ENCODE peak calls at places on chromosomes 6 and 20, in eight cellular contexts. V is left lobe of liver; U is AG08396; Q is foreskin fibroblast; K is ELF-1; S is adrenal gland; O is mesenchymal stem cell; G is stimulated activated CD4-positive, alpha-beta T cell treated with anti-CD3 and anti-CD28 coated beads, TNF-alpha, amount 100 ng/mL, for 24 hours. C is an unnamed sample.
A peak's percentile ranks its signal among the peaks of the same experiment; 100 is the strongest.

GRCh38 chr6:44775121-44775520 is 387.6 kb downstream of the CDC5L start:
- DNase-seq in V (no peak), U (no peak), Q (no peak), K (no peak), S (no peak), O (no peak), G (no peak), C (no peak)

GRCh38 chr6:14770572-14770971 is 475.3 kb upstream of the JARID2 start:
- DNase-seq in V (no peak), U (peak; percentile 62), Q (peak; percentile 69), K (no peak), S (no peak), O (peak; percentile 92), G (no peak), C (no peak)

GRCh38 chr20:37850724-37851123 is 52.2 kb upstream of the VSTM2L start:
- DNase-seq in V (no peak), U (no peak), Q (peak; percentile 23), K (no peak), S (no peak), O (no peak), G (no peak), C (no peak)

GRCh38 chr6:25717856-25718740 is 36.4 kb upstream of the SLC17A4 start:
- DNase-seq in V (no peak), U (peak; percentile 16), Q (peak; percentile 65), K (no peak), S (no peak), O (peak; percentile 29), G (no peak), C (no peak)

GRCh38 chr6:150143521-150144293 is 863 bp downstream of the PPP1R14C start:
- DNase-seq in V (no peak), U (no peak), Q (peak; percentile 12), K (no peak), S (no peak), O (no peak), G (peak; percentile 2), C (no peak)

GRCh38 chr20:59775221-59776055 is 158.0 kb downstream of the SYCP2 start:
- DNase-seq in V (peak; percentile 33), U (no peak), Q (no peak), K (no peak), S (no peak), O (no peak), G (no peak), C (peak; percentile 24)

GRCh38 chr6:63964347-63964746 is 328.7 kb downstream of the PHF3 start:
- DNase-seq in V (no peak), U (no peak), Q (no peak), K (no peak), S (no peak), O (no peak), G (no peak), C (no peak)

GRCh38 chr6:35231563-35231962 is 17.8 kb downstream of the SCUBE3 start:
- DNase-seq in V (no peak), U (no peak), Q (no peak), K (no peak), S (no peak), O (no peak), G (no peak), C (no peak)

GRCh38 chr6:38599966-38600550 is 39.7 kb downstream of the BTBD9 start:
- DNase-seq in V (no peak), U (no peak), Q (no peak), K (no peak), S (no peak), O (peak; percentile 24), G (no peak), C (no peak)

GRCh38 chr6:113824411-113824810 is 32.7 kb upstream of the MARCKS start:
- DNase-seq in V (no peak), U (no peak), Q (peak; percentile 31), K (no peak), S (no peak), O (no peak), G (no peak), C (peak; percentile 68)

GRCh38 chr20:38685853-38686473 is 38.3 kb upstream of the SLC32A1 start:
- DNase-seq in V (no peak), U (peak; percentile 64), Q (peak; percentile 75), K (peak; percentile 66), S (peak; percentile 46), O (peak; percentile 43), G (peak; percentile 32), C (no peak)

GRCh38 chr6:136782021-136782770 is 10.1 kb downstream of the MAP3K5 start:
- DNase-seq in V (no peak), U (no peak), Q (peak; percentile 69), K (no peak), S (no peak), O (peak; percentile 45), G (no peak), C (no peak)

GRCh38 chr20:57111028-57111373 is 155.4 kb downstream of the BMP7 start:
- DNase-seq in V (no peak), U (no peak), Q (no peak), K (no peak), S (no peak), O (no peak), G (no peak), C (no peak)

C was measured in breast epithelium.